ENCODE peak calls at places on chromosomes 12 and 14, in ten cellular contexts. F, Y, A, P, K, W, U, N, H and S are unnamed samples.

GRCh38 chr14:33516898-33517436 is 433.9 kb downstream of the EGLN3 start:
- DNase-seq in F (no peak), Y (no peak), A (peak), P (no peak), K (no peak), W (no peak), U (no peak), N (no peak), H (no peak), S (no peak)

GRCh38 chr14:42911642-42912041 is 1305.0 kb downstream of the LRFN5 start:
- DNase-seq in F (peak), Y (no peak), A (no peak), P (no peak), K (no peak), W (no peak), U (no peak), N (no peak), H (no peak), S (no peak)

GRCh38 chr12:100534625-100535227 is 38.8 kb upstream of the GAS2L3 start:
- DNase-seq in F (no peak), Y (no peak), A (no peak), P (no peak), K (no peak), W (no peak), U (no peak), N (no peak), H (no peak), S (no peak)

GRCh38 chr14:70073924-70074566 is 114.7 kb downstream of the SLC8A3 start:
- DNase-seq in F (peak), Y (peak), A (peak), P (no peak), K (peak), W (peak), U (peak), N (peak), H (peak), S (peak)

GRCh38 chr14:70096866-70097265 is 91.9 kb downstream of the SLC8A3 start:
- DNase-seq in F (peak), Y (no peak), A (no peak), P (no peak), K (peak), W (no peak), U (no peak), N (peak), H (no peak), S (peak)

GRCh38 chr12:42483534-42483857 is 106.0 kb downstream of the PRICKLE1 start:
- DNase-seq in F (peak), Y (peak), A (no peak), P (no peak), K (peak), W (peak), U (peak), N (no peak), H (peak), S (no peak)

GRCh38 chr12:107853479-107853878 is 79.0 kb downstream of the ASCL4 start:
- DNase-seq in F (no peak), Y (no peak), A (no peak), P (no peak), K (no peak), W (no peak), U (no peak), N (no peak), H (no peak), S (no peak)

GRCh38 chr12:4276524-4277204 is 3.1 kb downstream of the CCND2 start:
- DNase-seq in F (peak), Y (peak), A (peak), P (peak), K (peak), W (peak), U (peak), N (peak), H (peak), S (peak)

GRCh38 chr14:103058209-103059055 is 1.1 kb upstream of the CDC42BPB start:
- DNase-seq in F (peak), Y (no peak), A (no peak), P (no peak), K (peak), W (no peak), U (peak), N (no peak), H (no peak), S (no peak)

GRCh38 chr14:38233218-38233617 is 22.7 kb downstream of the CLEC14A start:
- DNase-seq in F (no peak), Y (no peak), A (no peak), P (no peak), K (no peak), W (no peak), U (no peak), N (no peak), H (no peak), S (no peak)

GRCh38 chr14:92659765-92660561 is 88.5 kb downstream of the LGMN start:
- DNase-seq in F (no peak), Y (no peak), A (no peak), P (no peak), K (no peak), W (no peak), U (no peak), N (peak), H (no peak), S (no peak)

GRCh38 chr14:30620178-30620577 is 1.9 kb upstream of the SCFD1 start:
- DNase-seq in F (peak), Y (no peak), A (peak), P (no peak), K (no peak), W (no peak), U (no peak), N (peak), H (no peak), S (no peak)

GRCh38 chr12:128069359-128069997 is 197.5 kb upstream of the TMEM132C start:
- DNase-seq in F (peak), Y (peak), A (peak), P (peak), K (peak), W (no peak), U (no peak), N (peak), H (peak), S (peak)

GRCh38 chr12:48814313-48815280 is 3.7 kb upstream of the CACNB3 start:
- DNase-seq in F (peak), Y (peak), A (peak), P (peak), K (peak), W (peak), U (peak), N (peak), H (peak), S (peak)

GRCh38 chr12:67921286-67921685 is 68.0 kb upstream of the IFNG-AS1 start:
- DNase-seq in F (no peak), Y (no peak), A (peak), P (no peak), K (no peak), W (no peak), U (no peak), N (no peak), H (no peak), S (no peak)

GRCh38 chr14:101591121-101591520 is 29.8 kb downstream of the DIO3 start:
- DNase-seq in F (no peak), Y (no peak), A (no peak), P (no peak), K (no peak), W (no peak), U (no peak), N (no peak), H (no peak), S (no peak)

GRCh38 chr12:54759751-54760150 is 94.6 kb upstream of the MUCL1 start:
- DNase-seq in F (peak), Y (no peak), A (peak), P (peak), K (peak), W (no peak), U (no peak), N (peak), H (no peak), S (peak)

GRCh38 chr14:89368490-89369477 is 48.2 kb downstream of the FOXN3 start:
- DNase-seq in F (no peak), Y (no peak), A (peak), P (no peak), K (no peak), W (no peak), U (no peak), N (no peak), H (no peak), S (no peak)

GRCh38 chr14:105765893-105766614 is 239.7 kb downstream of the TMEM121 start:
- DNase-seq in F (no peak), Y (no peak), A (no peak), P (no peak), K (no peak), W (no peak), U (no peak), N (no peak), H (no peak), S (no peak)

GRCh38 chr14:49621114-49621881 is 699 bp downstream of the MGAT2 start:
- DNase-seq in F (peak), Y (peak), A (peak), P (no peak), K (peak), W (peak), U (peak), N (peak), H (peak), S (peak)

GRCh38 chr14:87097021-87097420 is 896.0 kb downstream of the GALC start:
- DNase-seq in F (peak), Y (no peak), A (no peak), P (no peak), K (no peak), W (no peak), U (no peak), N (no peak), H (no peak), S (no peak)

GRCh38 chr12:105352049-105352448 is 21.6 kb downstream of the C12orf75 start:
- DNase-seq in F (no peak), Y (no peak), A (no peak), P (no peak), K (no peak), W (no peak), U (no peak), N (peak), H (no peak), S (no peak)

GRCh38 chr14:61498303-61498702 is 176.9 kb downstream of the PRKCH start:
- DNase-seq in F (no peak), Y (no peak), A (peak), P (no peak), K (no peak), W (no peak), U (no peak), N (no peak), H (no peak), S (no peak)

GRCh38 chr12:4270670-4271432 is 2.7 kb upstream of the CCND2 start:
- DNase-seq in F (no peak), Y (peak), A (no peak), P (no peak), K (peak), W (peak), U (peak), N (peak), H (peak), S (peak)

GRCh38 chr12:20561886-20562285 is 133.2 kb upstream of the SLCO1C1 start:
- DNase-seq in F (peak), Y (no peak), A (peak), P (no peak), K (no peak), W (no peak), U (no peak), N (no peak), H (no peak), S (no peak)

GRCh38 chr12:6553051-6553868 is 2.6 kb downstream of the IFFO1 start:
- DNase-seq in F (peak), Y (no peak), A (peak), P (peak), K (no peak), W (no peak), U (no peak), N (no peak), H (no peak), S (no peak)

GRCh38 chr14:39734306-39734705 is 302.1 kb upstream of the FBXO33 start:
- DNase-seq in F (no peak), Y (no peak), A (no peak), P (no peak), K (peak), W (no peak), U (no peak), N (no peak), H (no peak), S (peak)

GRCh38 chr14:75521415-75522199 is 662 bp upstream of the BATF start:
- DNase-seq in F (no peak), Y (no peak), A (no peak), P (no peak), K (no peak), W (no peak), U (no peak), N (no peak), H (peak), S (no peak)

GRCh38 chr12:50425859-50426258 is 25.2 kb downstream of the LARP4 start:
- DNase-seq in F (no peak), Y (no peak), A (no peak), P (peak), K (peak), W (no peak), U (no peak), N (no peak), H (no peak), S (peak)

GRCh38 chr14:23364604-23365352 is at the start of gene EFS:
- DNase-seq in F (peak), Y (no peak), A (no peak), P (no peak), K (no peak), W (no peak), U (peak), N (no peak), H (no peak), S (peak)

GRCh38 chr12:94615284-94616216 is 34.8 kb downstream of the TMCC3 start:
- DNase-seq in F (peak), Y (no peak), A (peak), P (no peak), K (no peak), W (no peak), U (no peak), N (no peak), H (no peak), S (no peak)

GRCh38 chr14:79328863-79329262 is 882.4 kb downstream of the DIO2 start:
- DNase-seq in F (peak), Y (no peak), A (peak), P (no peak), K (no peak), W (no peak), U (no peak), N (no peak), H (no peak), S (no peak)

GRCh38 chr12:49328816-49329215 is 5.8 kb downstream of the TROAP start:
- DNase-seq in F (no peak), Y (no peak), A (no peak), P (no peak), K (no peak), W (no peak), U (peak), N (no peak), H (no peak), S (no peak)

GRCh38 chr12:25052191-25053020 is 103.5 kb upstream of the BCAT1 start:
- DNase-seq in F (no peak), Y (peak), A (no peak), P (no peak), K (no peak), W (peak), U (no peak), N (peak), H (peak), S (no peak)

GRCh38 chr12:88371416-88372183 is 208.7 kb downstream of the KITLG start:
- DNase-seq in F (no peak), Y (no peak), A (no peak), P (no peak), K (no peak), W (no peak), U (no peak), N (peak), H (no peak), S (no peak)

GRCh38 chr12:121144416-121144914 is 11.8 kb downstream of the P2RX7 start:
- DNase-seq in F (peak), Y (no peak), A (peak), P (no peak), K (no peak), W (no peak), U (no peak), N (peak), H (no peak), S (no peak)

GRCh38 chr14:99574099-99574880 is 29.7 kb downstream of the CCDC85C start:
- DNase-seq in F (peak), Y (no peak), A (peak), P (no peak), K (peak), W (no peak), U (no peak), N (no peak), H (no peak), S (peak)

GRCh38 chr12:103855036-103855712 is 14.1 kb upstream of the NT5DC3 start:
- DNase-seq in F (peak), Y (no peak), A (peak), P (peak), K (no peak), W (no peak), U (no peak), N (no peak), H (no peak), S (no peak)

GRCh38 chr12:63849641-63850040 is 5.1 kb downstream of the SRGAP1 start:
- DNase-seq in F (no peak), Y (no peak), A (no peak), P (no peak), K (no peak), W (no peak), U (no peak), N (no peak), H (no peak), S (no peak)